ENCODE peak calls at places on chromosomes 7 and 10, in six cellular contexts. E is spleen, O is fibroblast of pulmonary artery, N is RWPE1, M is MCF 10A, Y is osteoblast. Q is an unnamed sample.
A peak's percentile ranks its signal among the peaks of the same experiment; 100 is the strongest.

GRCh38 chr7:97145068-97145467 is 27.6 kb downstream of the SDHAF3 start:
- DNase-seq in E (no peak), N (peak; percentile 3), M (peak; percentile 45), O (peak; percentile 67), Y (no peak), Q (no peak)

GRCh38 chr10:8424555-8425201 is 370.2 kb downstream of the GATA3 start:
- DNase-seq in E (no peak), N (no peak), Y (peak; percentile 22), O (peak; percentile 13), M (no peak), Q (no peak)

GRCh38 chr7:45033931-45034290 is 33.9 kb downstream of the CCM2 start:
- DNase-seq in O (no peak), N (peak; percentile 83), M (peak; percentile 97), Y (no peak), E (no peak), Q (no peak)

GRCh38 chr10:47402681-47403301 is 18.7 kb upstream of the ZNF488 start:
- DNase-seq in E (peak; percentile 73), M (peak; percentile 91), O (peak; percentile 89), Y (peak; percentile 91), N (peak; percentile 71), Q (no peak)

GRCh38 chr7:36781011-36781738 is 56.9 kb upstream of the AOAH start:
- DNase-seq in M (no peak), O (no peak), N (no peak), Y (no peak), E (no peak), Q (no peak)

GRCh38 chr10:61793760-61794713 is 107.5 kb upstream of the ARID5B start:
- DNase-seq in M (peak; percentile 30), O (no peak), N (no peak), E (no peak), Y (peak; percentile 71), Q (no peak)

GRCh38 chr7:66070222-66070621 is 5.4 kb upstream of the ASL start:
- DNase-seq in Y (peak; percentile 53), M (no peak), O (no peak), E (no peak), N (no peak), Q (no peak)

GRCh38 chr7:6299774-6300173 is 27.4 kb upstream of the CYTH3 start:
- DNase-seq in M (no peak), Y (no peak), E (no peak), O (no peak), N (no peak), Q (no peak)

GRCh38 chr10:78600740-78601139 is 468.0 kb upstream of the ZMIZ1 start:
- DNase-seq in O (no peak), Y (peak; percentile 90), N (no peak), M (no peak), E (no peak), Q (no peak)

GRCh38 chr7:27066148-27066547 is 29.7 kb downstream of the HOXA1 start:
- DNase-seq in O (peak; percentile 36), M (no peak), N (peak; percentile 71), E (no peak), Y (no peak), Q (no peak)

GRCh38 chr10:22634606-22635467 is 79.5 kb downstream of the PIP4K2A start:
- DNase-seq in Y (no peak), M (no peak), O (no peak), E (no peak), N (no peak), Q (no peak)

GRCh38 chr7:17994079-17994478 is 33.6 kb downstream of the PRPS1L1 start:
- DNase-seq in E (no peak), O (no peak), M (no peak), N (no peak), Y (no peak), Q (no peak)

GRCh38 chr7:69002416-69002815 is 595.9 kb upstream of the AUTS2 start:
- DNase-seq in E (no peak), Y (no peak), N (no peak), O (peak; percentile 54), M (no peak), Q (no peak)

GRCh38 chr10:69254877-69255276 is 23.4 kb upstream of the HK1 start:
- DNase-seq in E (no peak), M (no peak), O (no peak), N (no peak), Y (no peak), Q (no peak)

GRCh38 chr7:139739863-139740597 is 37.8 kb downstream of the HIPK2 start:
- DNase-seq in M (no peak), N (no peak), E (no peak), Y (no peak), O (no peak), Q (no peak)

GRCh38 chr7:7569113-7569527 is 2.4 kb downstream of the MIOS start:
- DNase-seq in N (no peak), O (no peak), M (no peak), Y (peak; percentile 66), E (no peak), Q (peak; percentile 73)

GRCh38 chr10:67520924-67521520 is 175.0 kb downstream of the CTNNA3 start:
- DNase-seq in O (peak; percentile 72), N (peak; percentile 62), E (no peak), Y (peak; percentile 85), M (peak; percentile 75), Q (peak; percentile 41)

GRCh38 chr10:125087897-125088215 is 72.5 kb downstream of the CTBP2 start:
- DNase-seq in Y (no peak), N (no peak), O (no peak), M (no peak), E (no peak), Q (no peak)

GRCh38 chr7:80307251-80307856 is 172.7 kb downstream of the GNAI1 start:
- DNase-seq in Y (peak; percentile 25), O (peak; percentile 74), N (peak; percentile 11), E (no peak), M (peak; percentile 25), Q (no peak)

GRCh38 chr7:1326511-1326785 is 93.8 kb downstream of the UNCX start:
- DNase-seq in O (no peak), Y (peak; percentile 14), M (no peak), E (peak; percentile 38), N (no peak), Q (no peak)

GRCh38 chr7:39453743-39454355 is 112.4 kb upstream of the YAE1 start:
- DNase-seq in O (peak; percentile 75), E (no peak), N (peak; percentile 23), M (peak; percentile 74), Y (peak; percentile 44), Q (peak; percentile 57)

GRCh38 chr7:10910447-10910846 is 63.2 kb upstream of the PHF14 start:
- DNase-seq in O (no peak), E (no peak), Y (no peak), M (no peak), N (no peak), Q (no peak)

GRCh38 chr10:67098460-67098859 is 172.6 kb downstream of the LRRTM3 start:
- DNase-seq in N (no peak), M (no peak), O (peak; percentile 37), E (no peak), Y (no peak), Q (no peak)

GRCh38 chr7:115707684-115708341 is 322.8 kb downstream of the TFEC start:
- DNase-seq in E (no peak), Y (no peak), N (no peak), O (no peak), M (no peak), Q (no peak)

GRCh38 chr10:7605565-7606295 is 61.0 kb downstream of the ITIH5 start:
- DNase-seq in Y (no peak), M (no peak), O (peak; percentile 11), E (no peak), N (no peak), Q (no peak)

GRCh38 chr10:44963772-44964633 is 4.4 kb downstream of the RASSF4 start:
- DNase-seq in M (no peak), E (peak; percentile 84), Y (no peak), O (no peak), N (no peak), Q (peak; percentile 14)

GRCh38 chr7:39446546-39446945 is 119.7 kb upstream of the YAE1 start:
- DNase-seq in M (no peak), E (no peak), N (no peak), Y (no peak), O (no peak), Q (no peak)

GRCh38 chr7:127447326-127447945 is 54.9 kb upstream of the ZNF800 start:
- DNase-seq in E (peak; percentile 83), N (no peak), O (peak; percentile 46), M (peak; percentile 25), Y (peak; percentile 37), Q (peak; percentile 64)
- TF ChIP-seq CTCF in E (peak; percentile 75), N (peak; percentile 43), O (peak; percentile 41), M (peak; percentile 13), Y (peak; percentile 73), Q (peak; percentile 91)

GRCh38 chr10:15726042-15726441 is 6.3 kb upstream of the ITGA8 start:
- DNase-seq in N (no peak), M (no peak), Y (no peak), E (no peak), O (no peak), Q (no peak)
- TF ChIP-seq CTCF in N (no peak), M (no peak), Y (no peak), E (no peak), O (no peak), Q (no peak)

GRCh38 chr10:99484626-99485581 is 47.8 kb upstream of the NKX2-3 start:
- DNase-seq in E (no peak), N (peak; percentile 46), Y (no peak), O (no peak), M (peak; percentile 23), Q (no peak)
- TF ChIP-seq CTCF in E (peak; percentile 20), N (peak; percentile 11), Y (no peak), O (no peak), M (peak; percentile 26), Q (no peak)

GRCh38 chr10:92876509-92877036 is 28.3 kb downstream of the EXOC6 start:
- DNase-seq in O (no peak), M (no peak), N (no peak), Y (no peak), E (no peak), Q (no peak)

GRCh38 chr10:92880912-92881311 is 32.6 kb downstream of the EXOC6 start:
- DNase-seq in E (no peak), M (no peak), N (no peak), Y (no peak), O (no peak), Q (no peak)

DNA sequence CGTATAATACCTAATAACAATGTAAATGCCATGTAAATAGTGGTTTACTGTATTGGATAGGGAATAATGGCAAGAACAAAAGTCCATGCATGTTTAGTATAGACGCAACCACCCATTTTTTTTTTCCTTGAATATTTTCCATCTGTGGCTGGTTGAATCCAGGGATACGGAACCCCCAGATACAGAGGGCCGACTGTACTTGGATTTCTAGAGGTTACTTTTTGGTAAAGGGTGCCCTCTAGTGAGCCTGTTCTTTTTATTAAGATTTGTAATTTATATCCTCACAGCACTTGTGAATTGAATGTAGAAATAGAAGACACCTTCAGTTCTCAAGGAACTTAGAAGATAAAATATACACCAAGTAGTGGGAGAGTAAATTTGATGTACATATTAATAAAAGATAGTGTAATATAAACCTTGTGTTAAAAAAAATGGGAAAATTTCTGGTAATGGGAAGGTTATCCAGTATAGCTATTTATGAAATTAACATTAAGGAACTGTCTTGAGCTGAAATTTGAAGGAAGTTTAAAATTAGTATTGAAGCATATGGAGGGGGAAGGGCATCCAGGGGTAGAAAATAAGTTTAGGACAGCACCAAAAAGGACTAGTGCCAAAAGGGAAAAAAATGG is 32.0 kb downstream of the EXOC6 start:
- DNase-seq in M (peak; percentile 59), E (no peak), O (peak; percentile 84), N (peak; percentile 39), Y (no peak), Q (no peak)
- TF ChIP-seq CTCF in M (peak; percentile 39), E (peak; percentile 35), O (peak; percentile 50), N (peak; percentile 48), Y (peak; percentile 64), Q (peak; percentile 16)